ENCODE peak calls at places on chromosomes 3 and 15, in four cellular contexts. N is adipocyte, M is fibroblast of lung, D is mesendoderm. X is an unnamed sample. For H3K4me1, the result is how much of the 10 kb centered on the place peaks cover.

GRCh38 chr3:100402150-100402706 is 889 bp downstream of the LNP1 start:
- DNase-seq in M (peak), N (peak), D (peak), X (peak)

GRCh38 chr3:36765104-36765503 is 751 bp upstream of the DCLK3 start:
- DNase-seq in D (no peak), N (no peak), M (no peak), X (no peak)

GRCh38 chr15:101255615-101256350 is 3.9 kb upstream of the CHSY1 start:
- DNase-seq in M (peak), N (no peak), D (no peak), X (no peak)

GRCh38 chr15:100525894-100526512 is 2.7 kb downstream of the CERS3 start:
- DNase-seq in M (no peak), D (no peak), N (no peak), X (no peak)

GRCh38 chr3:14634763-14635400 is 16.7 kb upstream of the CCDC174 start:
- DNase-seq in D (no peak), N (no peak), M (no peak), X (no peak)

GRCh38 chr3:196524527-196524926 is 9.4 kb upstream of the SMCO1 start:
- DNase-seq in M (no peak), D (peak), N (peak), X (no peak)

GRCh38 chr3:123390865-123391613 is 57.9 kb downstream of the ADCY5 start:
- DNase-seq in N (peak), D (no peak), M (no peak), X (no peak)

GRCh38 chr3:55173504-55173903 is 245.6 kb upstream of the LRTM1 start:
- DNase-seq in N (no peak), D (no peak), M (no peak), X (no peak)

GRCh38 chr3:119184808-119185690 is 11.7 kb downstream of the UPK1B start:
- DNase-seq in D (no peak), M (no peak), N (peak), X (no peak)

GRCh38 chr3:29331830-29332637 is 51.2 kb downstream of the RBMS3 start:
- DNase-seq in N (peak), M (no peak), D (peak), X (no peak)

GRCh38 chr3:111069974-111070751 is 1.5 kb upstream of the NECTIN3 start:
- DNase-seq in M (peak), D (peak), N (peak), X (no peak)

GRCh38 chr3:31533169-31533870 is 595 bp downstream of the STT3B start:
- DNase-seq in N (peak), D (peak), M (peak), X (peak)

GRCh38 chr3:112315791-112316190 is 17.2 kb upstream of the CD200 start:
- DNase-seq in M (no peak), N (no peak), D (no peak), X (peak)

GRCh38 chr3:112319516-112320276 is 13.3 kb upstream of the CD200 start:
- DNase-seq in N (no peak), M (no peak), D (peak), X (no peak)

GRCh38 chr3:112321867-112322652 is 10.9 kb upstream of the CD200 start:
- DNase-seq in D (peak), M (no peak), N (no peak), X (no peak)

DNA sequence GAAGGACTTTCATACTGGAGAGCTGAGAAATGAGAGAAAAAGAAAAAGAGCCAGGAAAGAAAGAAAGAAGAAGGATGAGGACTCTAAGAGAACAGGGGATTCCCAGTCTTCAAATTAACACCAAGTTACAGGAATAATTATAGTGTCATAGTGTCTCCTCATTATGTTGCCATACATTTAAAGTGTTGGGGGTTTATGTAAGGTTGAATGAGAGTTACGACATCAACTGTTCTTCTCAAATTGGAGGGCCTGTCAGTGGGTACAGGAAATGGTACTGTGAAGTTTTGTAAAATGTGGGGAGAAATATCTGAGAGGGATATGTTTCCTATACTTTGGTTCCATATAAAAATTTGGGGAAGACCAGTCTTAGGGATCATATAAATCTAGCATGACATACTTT is 12.3 kb upstream of the CD200 start:
- DNase-seq in D (no peak), M (no peak), N (no peak), X (no peak)
- H3K4me3 ChIP-seq in D (no peak), M (no peak), N (no peak), X (no peak)

GRCh38 chr15:40309344-40309862 is 1.7 kb upstream of the PLCB2 start:
- DNase-seq in M (no peak), D (no peak), N (no peak), X (no peak)

GRCh38 chr15:40310001-40310959 is 2.5 kb upstream of the PLCB2 start:
- DNase-seq in M (peak), N (peak), D (peak), X (peak)

GRCh38 chr15:40306908-40307307 is 827 bp downstream of the PLCB2 start:
- DNase-seq in N (no peak), M (no peak), D (no peak), X (no peak)

GRCh38 chr15:40307421-40308165 is at the start of gene PLCB2:
- DNase-seq in M (no peak), D (peak), N (no peak), X (no peak)

GRCh38 chr15:40308844-40309189 is 1.1 kb upstream of the PLCB2 start:
- DNase-seq in D (peak), M (no peak), N (no peak), X (no peak)
- H3K9ac ChIP-seq in D (peak), M (no peak), N (no peak), X (no peak)

GRCh38 chr3:142498397-142499180 is 50.8 kb upstream of the XRN1 start:
- DNase-seq in M (peak), D (no peak), N (peak), X (no peak)

GRCh38 chr3:142502187-142502985 is 54.5 kb upstream of the XRN1 start:
- DNase-seq in M (no peak), N (no peak), D (no peak), X (no peak)

GRCh38 chr3:142497729-142498128 is 49.9 kb upstream of the XRN1 start:
- DNase-seq in N (no peak), M (no peak), D (no peak), X (no peak)

GRCh38 chr3:142501004-142501926 is 53.4 kb upstream of the XRN1 start:
- DNase-seq in D (no peak), M (peak), N (peak), X (no peak)

DNA sequence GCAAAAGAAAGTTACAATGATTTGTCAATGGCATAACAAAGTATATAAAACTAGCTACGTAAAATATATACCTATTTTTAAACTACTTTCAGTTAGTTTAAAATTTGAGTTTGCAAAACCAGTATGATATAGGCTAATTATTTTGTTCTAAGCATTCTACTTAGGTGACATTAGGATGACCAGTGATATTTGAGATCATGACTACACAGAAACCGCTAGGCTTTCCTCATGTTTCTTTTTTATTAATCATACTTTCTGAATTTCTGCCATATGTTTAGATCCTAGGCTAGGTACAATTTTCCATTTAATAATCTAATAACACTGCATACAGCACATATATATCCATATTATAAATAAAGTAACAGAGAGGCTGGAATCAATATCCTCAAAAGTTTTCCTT is 52.4 kb upstream of the XRN1 start:
- DNase-seq in M (peak), D (no peak), N (no peak), X (no peak)
- H3K4me1 ChIP-seq in M (under half), D (under half), N (under half), X (under half)

GRCh38 chr3:127628426-127628787 is 578 bp upstream of the PODXL2 start:
- DNase-seq in M (no peak), N (no peak), D (no peak), X (no peak)
- H3K4me3 ChIP-seq in M (no peak), N (no peak), D (no peak), X (no peak)

DNA sequence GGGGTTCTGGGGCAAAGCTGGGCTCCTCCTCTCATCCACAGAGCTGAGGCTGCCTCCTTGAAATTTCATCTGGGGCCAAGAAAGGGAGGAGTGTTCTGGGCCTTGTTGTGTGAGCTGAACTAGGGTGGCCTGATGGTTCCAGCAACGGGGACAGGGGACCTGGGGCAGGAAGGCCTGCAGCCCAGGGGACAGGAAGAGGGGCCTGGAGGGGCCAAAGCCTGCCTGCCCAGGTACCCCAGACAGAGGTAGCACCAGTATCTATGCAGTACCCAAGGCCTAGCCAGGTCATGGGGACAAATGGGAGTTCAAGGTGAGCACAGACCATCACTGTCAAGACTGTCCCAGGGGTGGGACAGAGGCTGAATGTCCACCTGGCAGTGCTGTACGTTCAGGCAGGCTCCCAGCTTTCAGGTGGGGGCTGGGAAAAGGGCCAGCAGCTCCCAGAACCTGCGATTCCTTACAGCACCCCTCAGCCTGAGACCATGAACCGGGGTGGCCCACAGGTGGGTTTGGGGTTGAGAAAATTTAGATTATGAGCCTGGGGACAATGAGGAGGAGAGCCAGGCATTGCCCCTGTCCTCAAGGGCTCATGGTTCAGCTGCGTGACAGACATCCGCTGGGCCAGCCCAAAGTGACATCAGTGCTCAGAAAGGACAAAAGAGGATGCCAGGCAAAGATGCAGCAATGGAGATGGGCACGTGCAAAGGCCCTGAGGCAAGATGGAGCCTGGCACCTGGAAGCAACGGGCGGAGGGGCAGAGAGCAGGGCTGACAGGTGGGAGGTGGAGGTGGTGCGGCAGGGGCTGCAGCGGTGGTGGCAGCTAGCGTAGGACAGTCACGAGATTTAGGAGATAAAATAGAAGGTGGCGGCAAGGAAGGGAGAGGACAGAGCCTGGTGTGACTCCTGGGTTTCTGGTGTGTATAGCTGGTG is 28.0 kb downstream of the PSTPIP1 start:
- DNase-seq in M (no peak), N (no peak), D (no peak), X (no peak)
- H3K9ac ChIP-seq in M (no peak), N (no peak), D (no peak), X (peak)

DNA sequence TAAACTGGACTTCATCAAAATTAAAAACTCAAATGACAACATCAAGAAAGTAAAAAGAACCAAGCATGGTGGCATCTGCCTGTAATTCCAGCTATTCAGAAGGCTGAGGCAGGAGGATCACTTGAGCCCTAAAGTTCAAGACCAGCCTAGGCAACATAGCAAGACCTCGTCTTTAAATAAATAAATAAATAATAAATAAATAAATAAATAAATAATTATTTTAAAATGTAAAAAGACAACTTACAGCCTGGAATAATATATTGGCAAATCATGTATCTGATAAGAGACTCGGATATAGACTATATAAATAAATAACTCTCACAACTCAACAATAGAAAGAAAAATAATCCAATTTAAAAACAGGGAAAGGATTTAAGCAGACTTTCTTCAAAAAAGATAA is 4.3 kb upstream of the PPARG start:
- DNase-seq in M (no peak), N (no peak), D (no peak), X (no peak)
- H3K4me1 ChIP-seq in M (under half), N (under half), D (under half), X (under half)

GRCh38 chr3:17590465-17590864 is 152.0 kb downstream of the TBC1D5 start:
- DNase-seq in D (no peak), M (no peak), N (no peak), X (no peak)

GRCh38 chr3:17588422-17588821 is 154.0 kb downstream of the TBC1D5 start:
- DNase-seq in D (no peak), N (no peak), M (no peak), X (no peak)

GRCh38 chr3:17584066-17584465 is 158.4 kb downstream of the TBC1D5 start:
- DNase-seq in N (no peak), D (no peak), M (no peak), X (no peak)

GRCh38 chr3:17585561-17586325 is 156.7 kb downstream of the TBC1D5 start:
- DNase-seq in D (no peak), N (peak), M (no peak), X (no peak)

DNA sequence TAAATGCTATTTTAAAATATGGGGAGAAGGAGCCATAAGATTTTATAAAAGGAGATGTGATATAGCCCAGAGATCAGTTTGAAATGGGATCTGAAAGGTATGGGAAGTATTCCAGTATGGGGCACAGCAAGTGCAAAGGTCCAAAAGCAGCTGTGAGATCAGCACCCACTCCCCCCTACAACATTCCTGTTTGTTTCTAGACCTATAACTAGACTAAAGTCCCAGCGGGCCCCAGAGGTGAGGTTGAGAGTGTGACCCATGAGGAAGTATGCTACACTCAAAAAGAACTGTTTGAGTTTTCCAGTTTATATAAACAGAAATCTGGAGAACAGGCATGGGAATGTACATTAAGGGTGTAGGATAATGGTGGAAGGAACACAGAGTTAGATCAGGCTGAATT is 152.5 kb downstream of the TBC1D5 start:
- DNase-seq in D (no peak), N (no peak), M (no peak), X (no peak)
- H3K4me3 ChIP-seq in D (no peak), N (no peak), M (no peak), X (no peak)

DNA sequence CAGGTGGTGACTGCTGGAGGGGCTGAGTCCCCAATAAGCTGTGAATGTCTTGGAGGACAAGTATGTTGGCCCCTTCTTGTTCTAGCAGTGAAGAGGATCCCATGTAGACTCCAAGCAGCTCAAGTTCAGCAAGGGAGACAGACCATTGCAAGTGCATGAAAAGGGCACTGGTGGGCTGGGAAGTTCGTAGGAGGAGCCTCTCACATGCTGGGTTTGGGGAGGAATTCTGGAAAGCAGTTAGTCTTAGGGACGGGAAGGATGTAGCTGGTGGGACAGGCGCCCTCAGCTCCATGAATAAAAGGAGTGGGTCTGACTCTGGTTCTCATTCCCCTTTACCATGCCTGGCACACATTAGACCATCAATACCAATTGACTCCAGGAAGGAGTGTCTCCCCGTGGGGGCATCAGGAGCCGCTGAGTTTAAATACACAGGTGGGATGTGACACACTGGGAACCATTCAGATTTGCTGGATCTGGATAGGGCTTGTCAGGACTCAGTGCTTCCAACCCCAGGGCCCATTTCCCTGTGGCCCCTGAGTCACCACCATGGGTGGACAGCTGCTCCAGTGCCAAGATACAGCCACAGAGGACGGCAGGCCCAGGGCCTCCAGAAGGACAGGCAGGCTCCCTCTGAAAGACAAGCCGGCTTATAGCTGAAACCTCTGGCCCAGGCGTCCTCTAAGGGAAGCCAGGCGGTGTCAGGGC is 554 bp upstream of the XYLB start:
- DNase-seq in N (no peak), D (peak), M (no peak), X (no peak)
- H3K9ac ChIP-seq in N (peak), D (peak), M (no peak), X (no peak)

DNA sequence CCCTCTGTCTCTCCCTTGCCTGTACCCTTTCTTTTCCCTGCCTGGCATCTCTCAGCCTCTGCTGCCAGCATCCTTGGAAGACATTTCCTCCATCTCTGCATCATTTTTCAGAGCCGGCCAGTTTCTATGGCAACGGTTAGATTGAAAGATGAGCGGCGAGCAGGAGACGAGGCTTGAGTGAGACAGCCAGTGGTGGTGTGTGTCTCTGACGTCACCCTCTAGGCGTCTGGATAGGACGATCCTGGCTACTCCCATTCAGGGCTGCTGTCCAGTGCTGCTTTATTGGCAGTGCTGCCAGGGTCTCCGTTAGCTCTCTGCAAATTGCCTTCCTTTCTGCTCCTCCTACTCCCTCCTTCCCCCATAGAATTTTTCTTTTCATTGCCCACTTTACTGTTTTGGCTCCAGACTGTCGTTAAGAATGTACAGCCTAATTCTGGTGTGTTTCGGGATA is 57.9 kb downstream of the TRAK1 start:
- DNase-seq in N (peak), D (peak), M (peak), X (no peak)
- H3K4me1 ChIP-seq in N (under half), D (under half), M (under half), X (under half)

GRCh38 chr15:68204361-68204760 is 771 bp downstream of the CALML4 start:
- DNase-seq in M (no peak), D (no peak), N (no peak), X (no peak)
- H3K4me3 ChIP-seq in M (no peak), D (no peak), N (no peak), X (no peak)